ENCODE peak calls at places on chromosomes 5 and 9, in four cellular contexts. C is epithelial cell of prostate; G is activated naive CD4-positive, alpha-beta T cell; R is adipocyte. Z is an unnamed sample.

GRCh38 chr5:139091439-139092156 is 106.6 kb downstream of the SIL1 start:
- DNase-seq in G (no peak), R (no peak), C (no peak), Z (no peak)

GRCh38 chr9:90854637-90855036 is 53.0 kb downstream of the SYK start:
- DNase-seq in R (no peak), G (no peak), C (no peak), Z (peak)

GRCh38 chr9:36011379-36011778 is 25.3 kb upstream of the RECK start:
- DNase-seq in G (no peak), C (no peak), R (peak), Z (no peak)

GRCh38 chr5:150112211-150113046 is 26.1 kb upstream of the CSF1R start:
- DNase-seq in C (no peak), G (no peak), R (peak), Z (no peak)

GRCh38 chr9:120435066-120435465 is 144.9 kb downstream of the CDK5RAP2 start:
- DNase-seq in C (no peak), G (no peak), R (peak), Z (no peak)

GRCh38 chr9:33776578-33776977 is 18.8 kb upstream of the PRSS3 start:
- DNase-seq in G (no peak), C (no peak), R (no peak), Z (no peak)

GRCh38 chr5:45795458-45795857 is 99.3 kb upstream of the HCN1 start:
- DNase-seq in C (no peak), G (no peak), R (no peak), Z (no peak)

GRCh38 chr5:180099733-180100611 is 28.4 kb upstream of the RNF130 start:
- DNase-seq in R (no peak), C (no peak), G (no peak), Z (no peak)

GRCh38 chr9:17131494-17131893 is 3.3 kb upstream of the CNTLN start:
- DNase-seq in C (no peak), G (no peak), R (no peak), Z (no peak)

GRCh38 chr5:121019734-121020133 is 555.6 kb downstream of the PRR16 start:
- DNase-seq in R (no peak), C (no peak), G (no peak), Z (no peak)

Z was measured in foreskin keratinocyte.